ENCODE peak calls at places on chromosomes 11 and 22, in ten cellular contexts. U, G, E, Q, M, A, P, B, K and J are unnamed samples.

GRCh38 chr22:38973289-38974169 is 8.6 kb upstream of the APOBEC3B start:
- DNase-seq in U (peak), G (no peak), E (peak), Q (no peak), M (peak), A (peak), P (peak), B (peak), K (no peak), J (no peak)

GRCh38 chr11:58640386-58641023 is 18.0 kb downstream of the CNTF start:
- DNase-seq in U (no peak), G (no peak), E (no peak), Q (no peak), M (no peak), A (no peak), P (no peak), B (no peak), K (no peak), J (no peak)

GRCh38 chr11:45384711-45385241 is 98.6 kb upstream of the SYT13 start:
- DNase-seq in U (no peak), G (no peak), E (no peak), Q (peak), M (no peak), A (no peak), P (peak), B (no peak), K (no peak), J (no peak)

GRCh38 chr11:125944350-125945010 is 1.4 kb upstream of the VSIG10L2 start:
- DNase-seq in U (no peak), G (no peak), E (no peak), Q (no peak), M (no peak), A (no peak), P (no peak), B (no peak), K (no peak), J (no peak)

GRCh38 chr11:124657922-124658321 is 15.6 kb downstream of the SIAE start:
- DNase-seq in U (peak), G (no peak), E (no peak), Q (no peak), M (no peak), A (no peak), P (no peak), B (no peak), K (no peak), J (no peak)

GRCh38 chr11:31844351-31844750 is 33.2 kb upstream of the PAX6 start:
- DNase-seq in U (no peak), G (no peak), E (no peak), Q (no peak), M (peak), A (no peak), P (no peak), B (no peak), K (no peak), J (no peak)

GRCh38 chr22:26479792-26480610 is 3.6 kb downstream of the HPS4 start:
- DNase-seq in U (no peak), G (no peak), E (no peak), Q (no peak), M (no peak), A (no peak), P (no peak), B (no peak), K (no peak), J (no peak)

GRCh38 chr22:49088801-49089791 is 738.6 kb downstream of the BRD1 start:
- DNase-seq in U (no peak), G (no peak), E (no peak), Q (peak), M (no peak), A (no peak), P (no peak), B (no peak), K (no peak), J (no peak)

GRCh38 chr11:105673089-105673488 is 63.2 kb downstream of the GRIA4 start:
- DNase-seq in U (peak), G (no peak), E (no peak), Q (no peak), M (peak), A (peak), P (peak), B (peak), K (no peak), J (peak)

GRCh38 chr22:30314918-30315317 is 11.8 kb downstream of the TBC1D10A start:
- DNase-seq in U (no peak), G (no peak), E (no peak), Q (no peak), M (no peak), A (peak), P (no peak), B (peak), K (no peak), J (no peak)

GRCh38 chr11:9280655-9281301 is 15.6 kb upstream of the DENND5A start:
- DNase-seq in U (peak), G (no peak), E (peak), Q (no peak), M (peak), A (peak), P (no peak), B (peak), K (no peak), J (no peak)

GRCh38 chr11:21810650-21811049 is 382.2 kb upstream of the ANO5 start:
- DNase-seq in U (peak), G (no peak), E (no peak), Q (no peak), M (peak), A (no peak), P (no peak), B (no peak), K (no peak), J (no peak)

GRCh38 chr11:6251990-6252473 is 7.6 kb upstream of the CCKBR start:
- DNase-seq in U (peak), G (no peak), E (no peak), Q (no peak), M (no peak), A (peak), P (no peak), B (no peak), K (no peak), J (peak)

GRCh38 chr22:18929459-18929858 is 6.6 kb downstream of the PRODH start:
- DNase-seq in U (no peak), G (no peak), E (no peak), Q (no peak), M (no peak), A (no peak), P (no peak), B (no peak), K (peak), J (no peak)

GRCh38 chr11:66203847-66204246 is 64.6 kb upstream of the RAB1B start:
- DNase-seq in U (no peak), G (no peak), E (no peak), Q (peak), M (no peak), A (no peak), P (no peak), B (no peak), K (no peak), J (no peak)

GRCh38 chr11:131504199-131504949 is 134.0 kb downstream of the NTM start:
- DNase-seq in U (peak), G (no peak), E (no peak), Q (no peak), M (no peak), A (no peak), P (peak), B (no peak), K (no peak), J (no peak)

GRCh38 chr11:85475637-85476517 is 151.3 kb downstream of the DLG2 start:
- DNase-seq in U (no peak), G (no peak), E (no peak), Q (no peak), M (no peak), A (no peak), P (no peak), B (no peak), K (no peak), J (no peak)

GRCh38 chr11:87604350-87604749 is 566.6 kb downstream of the TMEM135 start:
- DNase-seq in U (no peak), G (no peak), E (no peak), Q (no peak), M (no peak), A (no peak), P (no peak), B (no peak), K (no peak), J (no peak)

GRCh38 chr11:64206457-64207246 is at the start of gene FERMT3:
- DNase-seq in U (no peak), G (no peak), E (peak), Q (peak), M (no peak), A (no peak), P (no peak), B (no peak), K (peak), J (no peak)

GRCh38 chr11:102177974-102178631 is 67.9 kb downstream of the YAP1 start:
- DNase-seq in U (peak), G (no peak), E (no peak), Q (no peak), M (peak), A (peak), P (no peak), B (peak), K (no peak), J (no peak)

GRCh38 chr11:95827661-95828060 is 37.4 kb downstream of the CEP57 start:
- DNase-seq in U (peak), G (no peak), E (no peak), Q (no peak), M (peak), A (peak), P (no peak), B (no peak), K (no peak), J (no peak)

GRCh38 chr11:1227551-1228182 is 4.8 kb downstream of the MUC5B start:
- DNase-seq in U (no peak), G (no peak), E (no peak), Q (peak), M (no peak), A (no peak), P (no peak), B (no peak), K (no peak), J (peak)